ENCODE peak calls at places on chromosomes 2 and 18, in nine cellular contexts. E is A549, Y is fibroblast of mammary gland, V is thoracic aorta, Z is ovary, O is AG09309, K is tibial nerve, R is choroid plexus epithelial cell, F is progenitor cell of endocrine pancreas. H is an unnamed sample.

GRCh38 chr2:226799211-226799975 is at the start of gene IRS1:
- DNase-seq in E (peak; percentile 76), Y (peak; percentile 69), V (peak; percentile 10), Z (peak; percentile 84), O (no peak), K (peak; percentile 36), R (peak; percentile 91), F (peak; percentile 62), H (no peak)

GRCh38 chr2:28137221-28137620 is 246.7 kb downstream of the BABAM2 start:
- DNase-seq in E (peak; percentile 29), Y (peak; percentile 96), V (no peak), Z (peak; percentile 63), O (peak; percentile 88), K (peak; percentile 66), R (peak; percentile 96), F (no peak), H (no peak)

GRCh38 chr2:60512641-60513040 is 40.8 kb downstream of the BCL11A start:
- DNase-seq in E (no peak), Y (no peak), V (no peak), Z (no peak), O (no peak), K (no peak), R (no peak), F (no peak), H (no peak)

GRCh38 chr18:37254256-37254880 is 311.2 kb downstream of the CELF4 start:
- DNase-seq in E (no peak), Y (no peak), V (no peak), Z (no peak), O (no peak), K (no peak), R (no peak), F (no peak), H (no peak)

GRCh38 chr2:16568998-16569397 is 96.6 kb downstream of the CYRIA start:
- DNase-seq in E (no peak), Y (no peak), V (no peak), Z (no peak), O (no peak), K (no peak), R (peak; percentile 50), F (no peak), H (no peak)

GRCh38 chr18:58364867-58365533 is 263.9 kb downstream of the ALPK2 start:
- DNase-seq in E (no peak), Y (peak; percentile 82), V (no peak), Z (no peak), O (peak; percentile 11), K (no peak), R (peak; percentile 23), F (no peak), H (no peak)

GRCh38 chr2:6909431-6910385 is 7.5 kb upstream of the RNF144A start:
- DNase-seq in E (no peak), Y (no peak), V (no peak), Z (no peak), O (no peak), K (no peak), R (peak; percentile 23), F (no peak), H (no peak)

GRCh38 chr2:221343524-221343923 is 228.6 kb downstream of the EPHA4 start:
- DNase-seq in E (no peak), Y (no peak), V (no peak), Z (no peak), O (no peak), K (no peak), R (no peak), F (no peak), H (no peak)

GRCh38 chr2:43224131-43224570 is 2.3 kb downstream of the ZFP36L2 start:
- DNase-seq in E (peak; percentile 87), Y (peak; percentile 53), V (no peak), Z (peak; percentile 60), O (no peak), K (peak; percentile 58), R (peak; percentile 82), F (peak; percentile 49), H (no peak)

GRCh38 chr18:9792565-9793226 is 84.6 kb downstream of the RAB31 start:
- DNase-seq in E (peak; percentile 27), Y (no peak), V (no peak), Z (no peak), O (no peak), K (no peak), R (no peak), F (no peak), H (no peak)
- TF ChIP-seq CTCF in E (peak; percentile 14), Y (peak; percentile 54), V (peak; percentile 43), Z (no peak), O (peak; percentile 57), K (peak; percentile 43), R (peak; percentile 65), F (peak; percentile 39), H (peak; percentile 32)

GRCh38 chr18:55522011-55522410 is 66.0 kb downstream of the TCF4 start:
- DNase-seq in E (peak; percentile 14), Y (peak; percentile 36), V (no peak), Z (no peak), O (no peak), K (no peak), R (peak; percentile 47), F (no peak), H (no peak)
- TF ChIP-seq CTCF in E (no peak), Y (peak; percentile 52), V (no peak), Z (no peak), O (peak; percentile 30), K (no peak), R (peak; percentile 58), F (peak; percentile 44), H (peak; percentile 11)

GRCh38 chr2:233323851-233324250 is 16.2 kb downstream of the SAG start:
- DNase-seq in E (no peak), Y (no peak), V (no peak), Z (no peak), O (no peak), K (no peak), R (no peak), F (no peak), H (no peak)
- TF ChIP-seq CTCF in E (no peak), Y (no peak), V (no peak), Z (no peak), O (no peak), K (no peak), R (no peak), F (no peak), H (no peak)

GRCh38 chr2:195657634-195658540 is 861 bp downstream of the SLC39A10 start:
- DNase-seq in E (peak; percentile 92), Y (peak; percentile 85), V (peak; percentile 8), Z (peak; percentile 72), O (peak; percentile 58), K (peak; percentile 83), R (peak; percentile 94), F (peak; percentile 39), H (no peak)

GRCh38 chr2:195656131-195656858 is 731 bp upstream of the SLC39A10 start:
- DNase-seq in E (no peak), Y (no peak), V (no peak), Z (peak; percentile 8), O (no peak), K (peak; percentile 14), R (peak; percentile 30), F (no peak), H (no peak)

GRCh38 chr2:195658541-195658890 is 1.5 kb downstream of the SLC39A10 start:
- DNase-seq in E (peak; percentile 86), Y (peak; percentile 87), V (no peak), Z (no peak), O (peak; percentile 39), K (no peak), R (peak; percentile 90), F (no peak), H (no peak)

GRCh38 chr2:195659114-195659513 is 2.1 kb downstream of the SLC39A10 start:
- DNase-seq in E (peak; percentile 11), Y (peak; percentile 10), V (no peak), Z (no peak), O (no peak), K (no peak), R (no peak), F (no peak), H (no peak)

GRCh38 chr2:195656859-195657633 is at the start of gene SLC39A10:
- DNase-seq in E (peak; percentile 98), Y (peak; percentile 96), V (peak; percentile 92), Z (peak; percentile 96), O (peak; percentile 88), K (peak; percentile 98), R (peak; percentile 98), F (peak; percentile 97), H (peak; percentile 56)
- TF ChIP-seq CTCF in E (no peak), Y (no peak), V (no peak), Z (no peak), O (no peak), K (peak; percentile 64), R (peak; percentile 20), F (no peak), H (peak; percentile 18)

GRCh38 chr2:102168026-102168425 is 18.8 kb upstream of the IL1RL2 start:
- DNase-seq in E (no peak), Y (no peak), V (no peak), Z (no peak), O (no peak), K (no peak), R (no peak), F (no peak), H (no peak)

GRCh38 chr2:102166189-102166845 is 20.5 kb upstream of the IL1RL2 start:
- DNase-seq in E (peak; percentile 52), Y (peak; percentile 86), V (no peak), Z (peak; percentile 30), O (peak; percentile 82), K (peak; percentile 53), R (peak; percentile 83), F (no peak), H (no peak)
- TF ChIP-seq CTCF in E (peak; percentile 66), Y (peak; percentile 45), V (peak; percentile 48), Z (peak; percentile 14), O (peak; percentile 80), K (no peak), R (peak; percentile 80), F (peak; percentile 28), H (no peak)

GRCh38 chr18:56307354-56307753 is 331.0 kb downstream of the TXNL1 start:
- DNase-seq in E (no peak), Y (no peak), V (no peak), Z (no peak), O (no peak), K (no peak), R (no peak), F (no peak), H (no peak)

GRCh38 chr18:56306793-56307192 is 331.6 kb downstream of the TXNL1 start:
- DNase-seq in E (no peak), Y (no peak), V (no peak), Z (no peak), O (no peak), K (no peak), R (no peak), F (no peak), H (no peak)

GRCh38 chr18:56302161-56302560 is 336.2 kb downstream of the TXNL1 start:
- DNase-seq in E (no peak), Y (no peak), V (no peak), Z (no peak), O (no peak), K (no peak), R (no peak), F (no peak), H (no peak)

GRCh38 chr18:56307771-56308170 is 330.6 kb downstream of the TXNL1 start:
- DNase-seq in E (no peak), Y (no peak), V (no peak), Z (no peak), O (no peak), K (no peak), R (peak; percentile 14), F (no peak), H (no peak)

DNA sequence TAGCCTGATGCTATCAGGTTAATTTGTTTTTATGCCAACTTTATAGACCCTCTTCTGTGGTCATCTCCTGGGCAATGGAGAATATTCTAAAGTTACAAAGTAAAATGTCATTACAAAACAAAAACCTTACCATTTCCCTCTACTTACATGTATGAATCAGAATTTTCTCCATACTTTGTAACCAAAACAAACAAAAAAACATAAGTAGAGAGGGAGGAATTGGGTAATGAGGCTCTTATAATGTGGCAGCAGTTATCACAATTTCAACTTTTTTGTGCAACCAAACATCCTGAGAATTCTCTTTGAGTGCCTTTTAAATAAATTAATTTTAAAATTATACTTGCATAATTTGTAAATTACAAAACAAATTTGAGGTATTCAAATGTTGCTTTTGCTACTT is 332.8 kb downstream of the TXNL1 start:
- DNase-seq in E (no peak), Y (peak; percentile 21), V (no peak), Z (no peak), O (no peak), K (no peak), R (no peak), F (no peak), H (no peak)
- TF ChIP-seq CTCF in E (no peak), Y (no peak), V (no peak), Z (no peak), O (no peak), K (no peak), R (no peak), F (no peak), H (no peak)